ENCODE peak calls at places on chromosomes 5 and 9, in seven cellular contexts. One of them, this sample, is unnamed.

GRCh38 chr5:34684281-34684979 is 28.3 kb downstream of the RAI14 start:
- DNase-seq in activated CD8-positive, alpha-beta memory T cell treated with anti-CD3 and anti-CD28 coated beads for 24 hours: no peak
- DNase-seq in activated effector memory CD4-positive, alpha-beta T cell treated with Interleukin-2 at 50 U/mL for 16 hours: no peak
- DNase-seq in NCI-H1092: no peak
- DNase-seq in activated T-helper 1 cell treated with anti-CD3 and anti-CD28 coated beads, Interleukin-2, amount 50 U/mL, for 16 hours: no peak
- DNase-seq in cerebellar cortex: no peak
- DNase-seq in PC-9: peak
- DNase-seq in this sample: no peak

GRCh38 chr9:129981180-129981907 is 61.6 kb downstream of the FNBP1 start:
- DNase-seq in activated CD8-positive, alpha-beta memory T cell treated with anti-CD3 and anti-CD28 coated beads for 24 hours: no peak
- DNase-seq in activated effector memory CD4-positive, alpha-beta T cell treated with Interleukin-2 at 50 U/mL for 16 hours: no peak
- DNase-seq in NCI-H1092: no peak
- DNase-seq in activated T-helper 1 cell treated with anti-CD3 and anti-CD28 coated beads, Interleukin-2, amount 50 U/mL, for 16 hours: no peak
- DNase-seq in cerebellar cortex: peak
- DNase-seq in PC-9: no peak
- DNase-seq in this sample: no peak

GRCh38 chr9:133581553-133582343 is 27.4 kb downstream of the FAM163B start:
- DNase-seq in activated CD8-positive, alpha-beta memory T cell treated with anti-CD3 and anti-CD28 coated beads for 24 hours: no peak
- DNase-seq in activated effector memory CD4-positive, alpha-beta T cell treated with Interleukin-2 at 50 U/mL for 16 hours: no peak
- DNase-seq in NCI-H1092: no peak
- DNase-seq in activated T-helper 1 cell treated with anti-CD3 and anti-CD28 coated beads, Interleukin-2, amount 50 U/mL, for 16 hours: no peak
- DNase-seq in cerebellar cortex: no peak
- DNase-seq in PC-9: no peak
- DNase-seq in this sample: no peak

GRCh38 chr9:132042324-132042723 is 37.3 kb downstream of the MED27 start:
- DNase-seq in activated CD8-positive, alpha-beta memory T cell treated with anti-CD3 and anti-CD28 coated beads for 24 hours: no peak
- DNase-seq in activated effector memory CD4-positive, alpha-beta T cell treated with Interleukin-2 at 50 U/mL for 16 hours: no peak
- DNase-seq in NCI-H1092: no peak
- DNase-seq in activated T-helper 1 cell treated with anti-CD3 and anti-CD28 coated beads, Interleukin-2, amount 50 U/mL, for 16 hours: no peak
- DNase-seq in cerebellar cortex: no peak
- DNase-seq in PC-9: peak
- DNase-seq in this sample: no peak

GRCh38 chr9:112846528-112847488 is 43.9 kb downstream of the SLC46A2 start:
- DNase-seq in activated CD8-positive, alpha-beta memory T cell treated with anti-CD3 and anti-CD28 coated beads for 24 hours: no peak
- DNase-seq in activated effector memory CD4-positive, alpha-beta T cell treated with Interleukin-2 at 50 U/mL for 16 hours: no peak
- DNase-seq in NCI-H1092: no peak
- DNase-seq in activated T-helper 1 cell treated with anti-CD3 and anti-CD28 coated beads, Interleukin-2, amount 50 U/mL, for 16 hours: no peak
- DNase-seq in cerebellar cortex: no peak
- DNase-seq in PC-9: no peak
- DNase-seq in this sample: no peak

GRCh38 chr9:86859056-86859455 is 88.2 kb downstream of the GAS1 start:
- DNase-seq in activated CD8-positive, alpha-beta memory T cell treated with anti-CD3 and anti-CD28 coated beads for 24 hours: no peak
- DNase-seq in activated effector memory CD4-positive, alpha-beta T cell treated with Interleukin-2 at 50 U/mL for 16 hours: no peak
- DNase-seq in NCI-H1092: no peak
- DNase-seq in activated T-helper 1 cell treated with anti-CD3 and anti-CD28 coated beads, Interleukin-2, amount 50 U/mL, for 16 hours: no peak
- DNase-seq in cerebellar cortex: no peak
- DNase-seq in PC-9: no peak
- DNase-seq in this sample: no peak

GRCh38 chr9:3446313-3446712 is 79.5 kb downstream of the RFX3 start:
- DNase-seq in activated CD8-positive, alpha-beta memory T cell treated with anti-CD3 and anti-CD28 coated beads for 24 hours: no peak
- DNase-seq in activated effector memory CD4-positive, alpha-beta T cell treated with Interleukin-2 at 50 U/mL for 16 hours: no peak
- DNase-seq in NCI-H1092: no peak
- DNase-seq in activated T-helper 1 cell treated with anti-CD3 and anti-CD28 coated beads, Interleukin-2, amount 50 U/mL, for 16 hours: no peak
- DNase-seq in cerebellar cortex: no peak
- DNase-seq in PC-9: no peak
- DNase-seq in this sample: no peak

GRCh38 chr9:137462396-137463193 is 3.5 kb upstream of the NSMF start:
- DNase-seq in activated CD8-positive, alpha-beta memory T cell treated with anti-CD3 and anti-CD28 coated beads for 24 hours: no peak
- DNase-seq in activated effector memory CD4-positive, alpha-beta T cell treated with Interleukin-2 at 50 U/mL for 16 hours: no peak
- DNase-seq in NCI-H1092: no peak
- DNase-seq in activated T-helper 1 cell treated with anti-CD3 and anti-CD28 coated beads, Interleukin-2, amount 50 U/mL, for 16 hours: no peak
- DNase-seq in cerebellar cortex: peak
- DNase-seq in PC-9: no peak
- DNase-seq in this sample: no peak

GRCh38 chr5:24804221-24804681 is 159.5 kb upstream of the CDH10 start:
- DNase-seq in activated CD8-positive, alpha-beta memory T cell treated with anti-CD3 and anti-CD28 coated beads for 24 hours: no peak
- DNase-seq in activated effector memory CD4-positive, alpha-beta T cell treated with Interleukin-2 at 50 U/mL for 16 hours: no peak
- DNase-seq in NCI-H1092: no peak
- DNase-seq in activated T-helper 1 cell treated with anti-CD3 and anti-CD28 coated beads, Interleukin-2, amount 50 U/mL, for 16 hours: no peak
- DNase-seq in cerebellar cortex: no peak
- DNase-seq in PC-9: peak
- DNase-seq in this sample: no peak

GRCh38 chr9:133835273-133835901 is 97.2 kb upstream of the SARDH start:
- DNase-seq in activated CD8-positive, alpha-beta memory T cell treated with anti-CD3 and anti-CD28 coated beads for 24 hours: no peak
- DNase-seq in activated effector memory CD4-positive, alpha-beta T cell treated with Interleukin-2 at 50 U/mL for 16 hours: no peak
- DNase-seq in NCI-H1092: peak
- DNase-seq in activated T-helper 1 cell treated with anti-CD3 and anti-CD28 coated beads, Interleukin-2, amount 50 U/mL, for 16 hours: no peak
- DNase-seq in cerebellar cortex: no peak
- DNase-seq in PC-9: no peak
- DNase-seq in this sample: no peak

GRCh38 chr9:37406603-37407401 is 15.7 kb upstream of the GRHPR start:
- DNase-seq in activated CD8-positive, alpha-beta memory T cell treated with anti-CD3 and anti-CD28 coated beads for 24 hours: no peak
- DNase-seq in activated effector memory CD4-positive, alpha-beta T cell treated with Interleukin-2 at 50 U/mL for 16 hours: no peak
- DNase-seq in NCI-H1092: no peak
- DNase-seq in activated T-helper 1 cell treated with anti-CD3 and anti-CD28 coated beads, Interleukin-2, amount 50 U/mL, for 16 hours: no peak
- DNase-seq in cerebellar cortex: no peak
- DNase-seq in PC-9: peak
- DNase-seq in this sample: no peak